ENCODE peak calls at places on chromosomes 2 and 18, in five cellular contexts. G is GM12878, I is A549, W is HepG2, F is K562. Y is an unnamed sample.

GRCh38 chr2:46439582-46439981 is 39.8 kb upstream of the TMEM247 start:
- DNase-seq in G (no peak), I (no peak), W (peak), F (peak), Y (no peak)

GRCh38 chr2:150606380-150607060 is 119.1 kb upstream of the RND3 start:
- DNase-seq in G (no peak), I (no peak), W (no peak), F (no peak), Y (no peak)

GRCh38 chr2:183244300-183244849 is 120.1 kb downstream of the NUP35 start:
- DNase-seq in G (no peak), I (no peak), W (no peak), F (no peak), Y (no peak)

GRCh38 chr2:53593891-53594585 is 173.6 kb upstream of the CHAC2 start:
- DNase-seq in G (no peak), I (no peak), W (no peak), F (no peak), Y (no peak)

GRCh38 chr2:167212054-167212648 is 323.9 kb downstream of the XIRP2 start:
- DNase-seq in G (no peak), I (peak), W (peak), F (peak), Y (peak)

GRCh38 chr2:24209389-24210105 is 34.7 kb downstream of the FAM228A start:
- DNase-seq in G (no peak), I (no peak), W (no peak), F (no peak), Y (no peak)

GRCh38 chr2:31365834-31366505 is 48.6 kb downstream of the XDH start:
- DNase-seq in G (no peak), I (no peak), W (no peak), F (no peak), Y (no peak)

GRCh38 chr2:35714883-35715282 is 640.7 kb upstream of the CRIM1 start:
- DNase-seq in G (no peak), I (no peak), W (no peak), F (no peak), Y (no peak)

GRCh38 chr2:24199968-24200590 is 25.2 kb downstream of the FAM228A start:
- DNase-seq in G (no peak), I (no peak), W (no peak), F (no peak), Y (no peak)

GRCh38 chr2:12270876-12271588 is 445.7 kb upstream of the TRIB2 start:
- DNase-seq in G (no peak), I (no peak), W (no peak), F (no peak), Y (no peak)

GRCh38 chr2:235527806-235528480 is 34.1 kb downstream of the AGAP1 start:
- DNase-seq in G (no peak), I (no peak), W (no peak), F (no peak), Y (no peak)

GRCh38 chr2:102891261-102891660 is 129.4 kb downstream of the TMEM182 start:
- DNase-seq in G (no peak), I (no peak), W (no peak), F (no peak), Y (no peak)

GRCh38 chr2:145593991-145594702 is 1074.2 kb upstream of the ZEB2 start:
- DNase-seq in G (no peak), I (peak), W (no peak), F (peak), Y (peak)

GRCh38 chr2:25332571-25332970 is 9.2 kb downstream of the DNMT3A start:
- DNase-seq in G (no peak), I (no peak), W (no peak), F (no peak), Y (no peak)

GRCh38 chr2:80231421-80231820 is 73.1 kb downstream of the LRRTM1 start:
- DNase-seq in G (no peak), I (no peak), W (no peak), F (no peak), Y (no peak)

GRCh38 chr2:23617167-23617787 is 232.3 kb downstream of the KLHL29 start:
- DNase-seq in G (no peak), I (no peak), W (no peak), F (peak), Y (peak)

GRCh38 chr2:196125596-196125995 is 45.8 kb downstream of the STK17B start:
- DNase-seq in G (no peak), I (no peak), W (no peak), F (no peak), Y (no peak)

GRCh38 chr2:209614630-209615369 is 156.8 kb upstream of the UNC80 start:
- DNase-seq in G (no peak), I (no peak), W (no peak), F (no peak), Y (no peak)

GRCh38 chr2:209613941-209614340 is 157.7 kb upstream of the UNC80 start:
- DNase-seq in G (no peak), I (no peak), W (no peak), F (no peak), Y (no peak)

GRCh38 chr2:209609531-209609930 is 162.1 kb upstream of the UNC80 start:
- DNase-seq in G (no peak), I (no peak), W (no peak), F (no peak), Y (no peak)

GRCh38 chr2:209610631-209611030 is 161.0 kb upstream of the UNC80 start:
- DNase-seq in G (no peak), I (no peak), W (no peak), F (no peak), Y (no peak)
- H3K4me2 ChIP-seq in G (no peak), I (no peak), W (no peak), F (no peak), Y (no peak)

GRCh38 chr18:28176674-28176932 is 327 bp downstream of the CDH2 start:
- DNase-seq in G (no peak), I (peak), W (no peak), F (no peak), Y (no peak)

GRCh38 chr18:28178720-28179119 is 1.8 kb upstream of the CDH2 start:
- DNase-seq in G (no peak), I (no peak), W (no peak), F (no peak), Y (peak)

GRCh38 chr18:28175930-28176673 is 828 bp downstream of the CDH2 start:
- DNase-seq in G (no peak), I (peak), W (no peak), F (no peak), Y (peak)

GRCh38 chr18:28176933-28177827 is at the start of gene CDH2:
- DNase-seq in G (no peak), I (peak), W (peak), F (no peak), Y (peak)

DNA sequence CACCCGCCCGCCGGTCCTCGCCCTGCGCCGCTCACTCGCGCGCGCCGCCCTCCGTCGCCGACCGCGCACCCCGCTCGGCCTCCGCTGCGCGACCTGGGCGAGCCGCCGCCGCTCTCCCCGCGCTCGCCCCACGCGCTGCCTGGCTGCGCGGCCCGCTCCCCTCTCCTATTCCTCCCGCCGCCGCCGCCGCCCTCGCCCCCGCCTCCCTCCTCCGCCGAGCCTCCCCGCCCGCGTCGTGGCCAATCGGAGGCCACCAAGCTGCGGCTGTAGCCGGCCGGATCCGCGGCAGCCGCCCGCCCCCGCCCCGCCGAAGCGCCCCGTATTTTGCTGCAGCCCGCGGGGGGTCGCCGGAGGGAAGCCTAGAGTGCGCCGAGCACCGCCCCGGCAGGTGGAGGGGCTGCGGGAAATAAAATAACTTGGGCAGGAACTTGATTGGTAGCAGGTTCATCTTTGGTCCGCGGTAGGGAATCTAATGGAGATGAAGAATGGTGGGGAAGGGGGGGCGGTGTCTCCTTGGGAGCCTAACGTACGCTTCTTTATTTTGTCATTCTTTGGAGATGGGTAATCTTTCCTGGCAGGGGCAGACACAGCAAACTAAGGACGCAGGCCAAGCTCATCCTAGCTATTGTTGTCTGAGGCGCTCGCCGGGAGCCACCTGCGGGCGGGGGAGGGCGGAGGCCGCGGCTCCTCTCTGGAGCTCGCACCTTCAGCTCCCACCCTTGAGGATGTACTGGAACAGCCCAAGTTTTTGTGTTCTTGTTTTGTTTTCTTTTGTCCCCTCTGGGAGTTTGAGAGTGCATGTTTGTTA is 1.1 kb upstream of the CDH2 start:
- DNase-seq in G (no peak), I (peak), W (peak), F (no peak), Y (peak)
- TF ChIP-seq MYC in G (no peak), I (no peak), W (no peak), F (no peak), Y (no peak)

GRCh38 chr2:10287766-10288165 is 14.9 kb upstream of the HPCAL1 start:
- DNase-seq in G (no peak), I (no peak), W (no peak), F (no peak), Y (no peak)

GRCh38 chr2:10284108-10284870 is 18.4 kb upstream of the HPCAL1 start:
- DNase-seq in G (no peak), I (no peak), W (no peak), F (no peak), Y (no peak)

GRCh38 chr2:10285191-10285577 is 17.5 kb upstream of the HPCAL1 start:
- DNase-seq in G (no peak), I (no peak), W (no peak), F (no peak), Y (no peak)

GRCh38 chr2:10286216-10287037 is 16.3 kb upstream of the HPCAL1 start:
- DNase-seq in G (no peak), I (no peak), W (no peak), F (no peak), Y (no peak)

GRCh38 chr2:10285578-10286198 is 17.0 kb upstream of the HPCAL1 start:
- DNase-seq in G (no peak), I (peak), W (peak), F (no peak), Y (peak)
- H3K4me2 ChIP-seq in G (no peak), I (peak), W (peak), F (no peak), Y (no peak)

DNA sequence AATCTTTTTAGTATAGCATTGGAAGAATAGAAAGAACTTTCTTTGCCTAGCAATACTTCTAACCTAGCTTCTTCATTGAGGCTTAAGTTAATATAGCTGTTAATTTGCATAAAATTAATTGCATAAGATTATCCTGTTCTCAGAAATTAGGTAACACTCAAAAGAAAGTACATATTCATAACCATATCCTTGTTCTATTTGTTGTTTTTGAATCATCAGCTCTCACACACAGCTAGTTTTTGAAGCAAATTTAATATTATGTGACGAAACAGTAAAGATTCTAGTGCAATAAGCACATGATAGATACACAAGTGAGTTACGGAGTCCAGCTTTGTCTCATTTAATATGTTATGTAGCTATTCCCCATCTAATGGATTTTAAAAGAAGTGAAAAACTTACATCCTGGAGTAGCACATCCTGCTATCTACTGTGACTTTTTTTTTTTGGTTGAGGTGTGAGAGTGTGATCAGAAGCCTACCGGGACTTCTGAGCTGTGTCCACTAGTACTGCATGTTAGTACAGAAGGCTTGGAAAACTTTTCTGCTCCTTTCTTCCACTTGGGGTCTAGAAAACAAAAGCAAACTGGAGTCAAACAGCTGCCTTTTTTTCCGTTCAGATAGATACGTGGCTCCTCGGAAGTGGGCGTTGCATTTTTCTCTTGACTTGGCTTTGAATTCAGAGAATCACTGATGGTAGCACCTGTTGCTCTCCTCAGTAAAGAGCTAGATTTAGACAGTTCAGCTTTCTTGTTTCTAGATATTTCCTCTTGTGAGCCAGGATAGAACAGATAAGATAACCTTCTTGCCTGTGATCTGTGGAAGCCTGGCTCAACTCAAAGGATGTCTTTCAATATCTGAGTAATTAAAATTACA is 27.2 kb downstream of the KDM3A start:
- DNase-seq in G (no peak), I (no peak), W (no peak), F (no peak), Y (no peak)
- TF ChIP-seq MYC in G (no peak), I (no peak), W (no peak), F (no peak), Y (no peak)

DNA sequence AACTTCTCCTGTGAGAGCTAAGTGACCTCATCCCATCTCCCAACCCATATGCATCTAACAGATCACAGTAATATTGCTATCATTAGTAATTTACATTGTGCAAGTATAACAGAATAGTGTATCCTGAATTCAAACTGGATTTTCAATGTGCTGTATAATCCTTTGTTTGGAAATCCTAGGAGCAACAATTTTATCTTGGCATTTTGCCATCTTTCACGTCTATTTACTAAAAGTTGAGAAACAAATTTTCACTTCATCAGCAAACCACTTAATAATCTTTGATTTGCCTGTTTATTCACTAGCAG is 3.8 kb downstream of the HNRNPLL start:
- DNase-seq in G (no peak), I (no peak), W (peak), F (no peak), Y (peak)
- H3K4me2 ChIP-seq in G (no peak), I (peak), W (peak), F (peak), Y (peak)

GRCh38 chr2:149470046-149470445 is 117.5 kb downstream of the MMADHC start:
- DNase-seq in G (no peak), I (no peak), W (no peak), F (no peak), Y (no peak)
- TF ChIP-seq MYC in G (no peak), I (no peak), W (no peak), F (no peak), Y (no peak)